ENCODE peak calls at places on chromosomes 12 and 14, in eight cellular contexts. O, F, X, H, I, J, Y and L are unnamed samples.

GRCh38 chr12:108833355-108833733 is 24.0 kb downstream of the SSH1 start:
- DNase-seq in O (peak; percentile 84), Y (no peak), I (no peak), J (peak; percentile 74), X (peak; percentile 93), H (no peak), F (peak; percentile 89), L (peak; percentile 77)

GRCh38 chr12:75623631-75624118 is 112.3 kb upstream of the KRR1 start:
- DNase-seq in J (peak; percentile 35), O (peak; percentile 83), X (peak; percentile 76), F (peak; percentile 55), H (no peak), I (no peak), Y (no peak), L (peak; percentile 35)

GRCh38 chr12:129245769-129246168 is 392.5 kb downstream of the GLT1D1 start:
- DNase-seq in Y (no peak), I (no peak), J (no peak), O (no peak), F (no peak), H (no peak), X (no peak), L (no peak)

GRCh38 chr12:101356794-101357193 is 50.8 kb downstream of the ARL1 start:
- DNase-seq in H (no peak), J (no peak), Y (no peak), F (no peak), O (no peak), I (no peak), X (no peak), L (no peak)

GRCh38 chr12:109840349-109841073 is 7.3 kb upstream of the TRPV4 start:
- DNase-seq in O (no peak), F (no peak), Y (no peak), I (no peak), H (peak; percentile 57), J (peak; percentile 53), X (peak; percentile 75), L (peak; percentile 68)

GRCh38 chr12:101780599-101780998 is 41.3 kb upstream of the SYCP3 start:
- DNase-seq in H (no peak), F (no peak), O (no peak), I (no peak), J (no peak), X (no peak), Y (no peak), L (no peak)

GRCh38 chr12:77167801-77168200 is 102.4 kb upstream of the E2F7 start:
- DNase-seq in O (no peak), I (no peak), H (no peak), Y (no peak), J (no peak), X (no peak), F (no peak), L (no peak)

GRCh38 chr14:69968151-69968550 is 88.9 kb downstream of the SMOC1 start:
- DNase-seq in F (peak; percentile 15), Y (no peak), J (no peak), X (no peak), I (no peak), H (no peak), O (no peak), L (no peak)

GRCh38 chr14:42980419-42980818 is 1373.7 kb downstream of the LRFN5 start:
- DNase-seq in F (peak; percentile 28), I (no peak), J (no peak), X (peak; percentile 53), O (peak; percentile 29), H (no peak), Y (no peak), L (peak; percentile 42)

GRCh38 chr14:31880935-31881334 is 196.2 kb upstream of the ARHGAP5 start:
- DNase-seq in H (no peak), X (no peak), J (peak; percentile 8), F (peak; percentile 91), Y (no peak), O (peak; percentile 95), I (no peak), L (peak; percentile 63)

GRCh38 chr12:17489452-17489851 is 600.5 kb downstream of the RERGL start:
- DNase-seq in I (no peak), J (no peak), X (peak; percentile 68), Y (no peak), H (no peak), F (no peak), O (no peak), L (no peak)

GRCh38 chr12:10249690-10250455 is 37.2 kb downstream of the GABARAPL1 start:
- DNase-seq in H (no peak), F (no peak), O (no peak), J (no peak), I (no peak), X (no peak), Y (no peak), L (peak; percentile 16)

GRCh38 chr14:96117997-96118790 is 79.0 kb downstream of the C14orf132 start:
- DNase-seq in J (no peak), F (no peak), X (no peak), H (no peak), O (no peak), I (no peak), Y (no peak), L (no peak)

GRCh38 chr14:60756847-60757246 is 22.3 kb downstream of the MNAT1 start:
- DNase-seq in H (no peak), J (no peak), I (no peak), X (no peak), F (peak; percentile 35), O (peak; percentile 54), Y (no peak), L (no peak)

GRCh38 chr14:20332946-20333782 is at the start of gene CCNB1IP1:
- DNase-seq in I (peak; percentile 75), Y (peak; percentile 61), H (peak; percentile 67), X (peak; percentile 81), O (peak; percentile 94), F (peak; percentile 92), J (peak; percentile 95), L (peak; percentile 75)

GRCh38 chr12:5442251-5443006 is 10.5 kb downstream of the NTF3 start:
- DNase-seq in X (peak; percentile 79), O (peak; percentile 55), H (no peak), I (no peak), F (peak; percentile 58), J (peak; percentile 24), Y (no peak), L (peak; percentile 30)

GRCh38 chr12:42673535-42673934 is 84.0 kb upstream of the PRICKLE1 start:
- DNase-seq in J (no peak), I (no peak), F (no peak), O (no peak), X (no peak), H (no peak), Y (no peak), L (no peak)

GRCh38 chr12:40942326-40942725 is 245.8 kb upstream of the PDZRN4 start:
- DNase-seq in Y (no peak), X (no peak), F (peak; percentile 34), J (no peak), H (no peak), O (peak; percentile 41), I (no peak), L (peak; percentile 9)

GRCh38 chr12:12379831-12380730 is 23.2 kb downstream of the BORCS5 start:
- DNase-seq in H (no peak), Y (no peak), X (no peak), O (no peak), I (no peak), F (no peak), J (no peak), L (no peak)

GRCh38 chr12:51941011-51941561 is 10.4 kb upstream of the ACVR1B start:
- DNase-seq in O (peak; percentile 87), J (no peak), X (peak; percentile 47), H (no peak), I (no peak), F (peak; percentile 51), Y (no peak), L (peak; percentile 61)
- H3K4me3 ChIP-seq in O (no peak overlapping the region), J (no peak overlapping the region), X (no peak overlapping the region), H (no peak overlapping the region), I (no peak overlapping the region), F (no peak overlapping the region), Y (no peak overlapping the region), L (peak overlapping the region; percentile 15)

GRCh38 chr12:96397756-96398421 is 2.4 kb downstream of the CDK17 start:
- DNase-seq in H (no peak), X (no peak), F (peak; percentile 43), I (no peak), Y (no peak), J (no peak), O (no peak), L (no peak)
- H3K4me3 ChIP-seq in H (no peak overlapping the region), X (peak overlapping the region; percentile 90), F (peak overlapping the region; percentile 83), I (no peak overlapping the region), Y (peak overlapping the region; percentile 93), J (peak overlapping the region; percentile 90), O (peak overlapping the region; percentile 85), L (peak overlapping the region; percentile 96)

GRCh38 chr12:64782181-64782580 is 23.0 kb upstream of the GNS start:
- DNase-seq in H (no peak), O (no peak), Y (no peak), X (no peak), J (no peak), I (no peak), F (no peak), L (no peak)
- H3K4me3 ChIP-seq in H (no peak overlapping the region), O (no peak overlapping the region), Y (peak overlapping the region; percentile 49), X (no peak overlapping the region), J (no peak overlapping the region), I (no peak overlapping the region), F (no peak overlapping the region), L (peak overlapping the region; percentile 63)

GRCh38 chr14:36667679-36668078 is 6.0 kb downstream of the PAX9 start:
- DNase-seq in H (no peak), O (no peak), Y (no peak), F (no peak), J (no peak), X (no peak), I (no peak), L (no peak)

GRCh38 chr14:36663404-36664321 is 2.0 kb downstream of the PAX9 start:
- DNase-seq in O (peak; percentile 14), Y (no peak), X (peak; percentile 76), I (no peak), F (no peak), H (peak; percentile 44), J (no peak), L (no peak)

GRCh38 chr14:36664322-36665193 is 2.9 kb downstream of the PAX9 start:
- DNase-seq in X (no peak), I (no peak), O (no peak), J (no peak), H (no peak), Y (no peak), F (no peak), L (no peak)

GRCh38 chr14:36665887-36666415 is 4.3 kb downstream of the PAX9 start:
- DNase-seq in J (no peak), X (no peak), H (no peak), Y (no peak), I (no peak), O (no peak), F (no peak), L (no peak)

DNA sequence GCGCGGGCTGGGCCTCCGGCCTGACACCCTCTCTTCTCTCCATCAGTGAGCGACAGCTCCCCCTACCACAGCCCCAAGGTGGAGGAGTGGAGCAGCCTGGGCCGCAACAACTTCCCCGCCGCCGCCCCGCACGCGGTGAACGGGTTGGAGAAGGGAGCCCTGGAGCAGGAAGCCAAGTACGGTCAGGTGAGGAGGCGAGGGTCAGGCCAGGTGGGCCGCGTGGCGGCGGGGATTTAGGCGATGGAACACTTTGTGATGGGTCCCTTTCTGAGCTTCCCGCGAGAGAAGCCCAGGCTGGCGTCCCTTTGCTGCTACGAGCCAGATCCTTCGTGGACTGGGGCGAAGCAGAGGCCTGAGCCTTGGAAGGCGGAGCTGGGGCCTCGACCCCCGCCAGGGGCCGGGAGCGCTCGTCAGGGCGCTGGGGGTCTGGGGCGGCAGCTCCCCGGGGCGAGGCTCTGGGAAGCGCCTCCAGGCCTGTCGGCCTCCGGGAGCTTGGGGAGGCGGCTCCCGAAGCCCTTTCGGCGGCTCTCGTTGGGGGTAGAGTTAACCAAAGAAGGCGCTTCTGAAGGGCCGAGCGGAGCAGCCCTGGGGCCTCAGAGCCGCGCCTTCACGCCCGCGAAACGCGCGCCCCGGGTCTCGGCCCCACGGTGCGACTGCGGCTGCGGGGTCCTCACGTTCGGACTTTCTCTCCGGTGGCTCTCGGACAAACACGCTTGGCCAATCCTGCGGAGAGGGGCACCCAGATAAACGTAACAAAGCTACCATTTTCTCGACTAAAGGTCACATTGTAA is 5.0 kb downstream of the PAX9 start:
- DNase-seq in O (no peak), Y (no peak), F (no peak), X (peak; percentile 90), H (no peak), J (no peak), I (no peak), L (no peak)
- H3K4me3 ChIP-seq in O (peak overlapping the region; percentile 20), Y (no peak overlapping the region), F (no peak overlapping the region), X (peak overlapping the region; percentile 74), H (no peak overlapping the region), J (no peak overlapping the region), I (no peak overlapping the region), L (no peak overlapping the region)